ENCODE peak calls at places on chromosomes 7 and 10, in seven cellular contexts. S is stimulated activated CD4-positive, alpha-beta T cell treated with anti-CD3 and anti-CD28 coated beads, TNF-alpha, amount 100 ng/mL, for 4 hours; P is left lung; M is amniotic stem cell; N is fibroblast of the aortic adventitia; Q is WTC11; H is activated T-cell treated with anti-CD3 and anti-CD28 coated beads, Interleukin-2, amount 50 U/mL, for 72 hours. Y is an unnamed sample.

GRCh38 chr7:100641860-100642533 is 645 bp upstream of the TFR2 start:
- DNase-seq in H (no peak), S (no peak), P (no peak), N (no peak), Q (no peak), M (no peak), Y (no peak)

GRCh38 chr10:79007037-79007842 is 61.5 kb upstream of the ZMIZ1 start:
- DNase-seq in H (no peak), N (peak), M (no peak), Q (no peak), P (no peak), S (no peak), Y (no peak)

GRCh38 chr10:112821663-112822062 is 128.4 kb upstream of the TCF7L2 start:
- DNase-seq in M (no peak), S (no peak), H (no peak), P (no peak), Q (no peak), N (no peak), Y (no peak)

GRCh38 chr7:99244942-99245341 is 27.7 kb upstream of the MYH16 start:
- DNase-seq in Q (no peak), S (no peak), M (no peak), P (no peak), H (no peak), N (peak), Y (no peak)

GRCh38 chr7:93378131-93378530 is 146.0 kb downstream of the VPS50 start:
- DNase-seq in Q (no peak), P (no peak), H (no peak), S (no peak), N (no peak), M (no peak), Y (no peak)

GRCh38 chr10:31741473-31741872 is 187.2 kb downstream of the ARHGAP12 start:
- DNase-seq in P (no peak), Q (no peak), N (no peak), H (no peak), M (no peak), S (no peak), Y (no peak)

GRCh38 chr7:111126987-111127386 is 36.1 kb downstream of the LRRN3 start:
- DNase-seq in N (peak), H (no peak), S (no peak), P (no peak), Q (no peak), M (no peak), Y (no peak)

GRCh38 chr7:123624527-123625183 is 23.0 kb downstream of the ASB15 start:
- DNase-seq in M (no peak), P (peak), Q (peak), H (peak), S (peak), N (no peak), Y (peak)

GRCh38 chr7:73736885-73737284 is 1.7 kb downstream of the ABHD11 start:
- DNase-seq in Q (no peak), S (no peak), M (no peak), P (no peak), H (no peak), N (no peak), Y (no peak)

GRCh38 chr10:30000802-30001571 is 58.4 kb downstream of the JCAD start:
- DNase-seq in M (peak), S (no peak), H (no peak), N (peak), Q (no peak), P (no peak), Y (no peak)